ENCODE peak calls at places on chromosomes 16 and 17, in five cellular contexts. Q is GM12878, B is K562, E is H1, G is HCT116. R is an unnamed sample.

GRCh38 chr17:15782809-15783208 is 50.7 kb downstream of the TBC1D26 start:
- DNase-seq in Q (no peak), B (no peak), E (no peak), G (no peak), R (no peak)

GRCh38 chr17:81868674-81869220 is 2.4 kb downstream of the ARHGDIA start:
- DNase-seq in Q (no peak), B (peak), E (no peak), G (peak), R (peak)

GRCh38 chr16:86669937-86670772 is 91.8 kb downstream of the FOXL1 start:
- DNase-seq in Q (no peak), B (no peak), E (no peak), G (no peak), R (no peak)

GRCh38 chr16:81632392-81633146 is 146.5 kb upstream of the PLCG2 start:
- DNase-seq in Q (no peak), B (peak), E (no peak), G (peak), R (no peak)

GRCh38 chr17:18141210-18141803 is 32.8 kb downstream of the MYO15A start:
- DNase-seq in Q (no peak), B (peak), E (peak), G (no peak), R (peak)

GRCh38 chr16:3135120-3135715 is 389 bp downstream of the ZNF213 start:
- DNase-seq in Q (no peak), B (no peak), E (no peak), G (no peak), R (no peak)

GRCh38 chr17:9232591-9233270 is 211.4 kb downstream of the NTN1 start:
- DNase-seq in Q (no peak), B (no peak), E (no peak), G (no peak), R (no peak)

GRCh38 chr17:5344914-5345313 is 62.8 kb downstream of the RABEP1 start:
- DNase-seq in Q (no peak), B (no peak), E (no peak), G (no peak), R (no peak)

GRCh38 chr17:41547378-41547841 is 19.3 kb upstream of the KRT19 start:
- DNase-seq in Q (no peak), B (no peak), E (no peak), G (peak), R (no peak)

GRCh38 chr17:2075336-2076056 is 20.6 kb downstream of the HIC1 start:
- DNase-seq in Q (no peak), B (no peak), E (no peak), G (no peak), R (no peak)

GRCh38 chr16:31253642-31254045 is 6.1 kb upstream of the ITGAM start:
- DNase-seq in Q (no peak), B (peak), E (no peak), G (no peak), R (peak)

GRCh38 chr17:67068999-67069398 is 24.6 kb downstream of the CACNG1 start:
- DNase-seq in Q (no peak), B (no peak), E (no peak), G (no peak), R (no peak)

GRCh38 chr17:81429813-81430510 is 34.7 kb downstream of the BAHCC1 start:
- DNase-seq in Q (no peak), B (no peak), E (no peak), G (no peak), R (no peak)

GRCh38 chr17:6938637-6939036 is 57.2 kb upstream of the ALOX12 start:
- DNase-seq in Q (peak), B (no peak), E (no peak), G (no peak), R (no peak)
- TF ChIP-seq SRF in Q (no peak), B (no peak), E (no peak), G (no peak), R (no peak)

GRCh38 chr16:89949121-89949742 is 677 bp downstream of the DEF8 start:
- DNase-seq in Q (no peak), B (no peak), E (no peak), G (no peak), R (no peak)
- TF ChIP-seq SRF in Q (no peak), B (no peak), E (no peak), G (no peak), R (no peak)

DNA sequence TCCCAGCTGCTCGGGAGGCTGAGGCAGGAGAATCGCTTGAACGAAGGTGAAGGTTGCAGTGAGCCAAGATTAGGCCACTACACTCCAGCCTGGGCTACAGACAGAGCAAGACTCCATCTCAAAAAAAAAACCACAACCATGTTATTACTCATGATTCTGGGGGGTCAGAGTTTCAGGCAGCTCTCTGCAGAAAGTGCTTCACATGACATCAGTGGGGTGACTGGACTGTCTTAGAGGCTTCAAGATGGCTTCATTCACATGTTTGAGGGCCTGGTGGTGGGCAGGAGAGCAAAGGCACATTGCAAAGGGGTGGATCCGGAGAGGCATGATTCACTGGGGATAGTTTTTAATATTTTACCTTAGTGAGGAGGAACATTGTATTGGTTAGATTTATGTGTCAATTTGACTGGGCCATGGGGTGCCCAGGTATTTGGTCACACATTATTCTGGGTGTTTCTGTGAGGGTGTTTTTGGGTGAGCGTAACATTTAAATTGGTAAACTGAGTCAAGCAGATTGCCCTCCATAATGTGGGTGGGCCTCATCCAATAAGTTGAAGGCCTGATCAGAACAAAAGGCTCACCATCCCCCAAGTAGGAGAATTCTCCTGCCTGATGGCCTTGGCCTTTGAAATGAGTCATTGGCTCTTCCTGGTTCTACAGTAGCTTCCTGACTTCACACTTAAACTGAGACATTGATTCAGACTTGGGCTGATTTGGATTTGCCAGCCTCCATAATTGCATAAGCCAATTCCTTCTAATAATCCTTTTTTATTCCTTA is 109.8 kb downstream of the GOSR1 start:
- DNase-seq in Q (no peak), B (no peak), E (no peak), G (no peak), R (peak)
- TF ChIP-seq SRF in Q (no peak), B (no peak), E (no peak), G (no peak), R (no peak)

GRCh38 chr16:12815361-12815760 is 11.7 kb upstream of the CPPED1 start:
- DNase-seq in Q (no peak), B (no peak), E (no peak), G (no peak), R (peak)

GRCh38 chr16:12818331-12818730 is 14.6 kb upstream of the CPPED1 start:
- DNase-seq in Q (no peak), B (no peak), E (no peak), G (no peak), R (no peak)

DNA sequence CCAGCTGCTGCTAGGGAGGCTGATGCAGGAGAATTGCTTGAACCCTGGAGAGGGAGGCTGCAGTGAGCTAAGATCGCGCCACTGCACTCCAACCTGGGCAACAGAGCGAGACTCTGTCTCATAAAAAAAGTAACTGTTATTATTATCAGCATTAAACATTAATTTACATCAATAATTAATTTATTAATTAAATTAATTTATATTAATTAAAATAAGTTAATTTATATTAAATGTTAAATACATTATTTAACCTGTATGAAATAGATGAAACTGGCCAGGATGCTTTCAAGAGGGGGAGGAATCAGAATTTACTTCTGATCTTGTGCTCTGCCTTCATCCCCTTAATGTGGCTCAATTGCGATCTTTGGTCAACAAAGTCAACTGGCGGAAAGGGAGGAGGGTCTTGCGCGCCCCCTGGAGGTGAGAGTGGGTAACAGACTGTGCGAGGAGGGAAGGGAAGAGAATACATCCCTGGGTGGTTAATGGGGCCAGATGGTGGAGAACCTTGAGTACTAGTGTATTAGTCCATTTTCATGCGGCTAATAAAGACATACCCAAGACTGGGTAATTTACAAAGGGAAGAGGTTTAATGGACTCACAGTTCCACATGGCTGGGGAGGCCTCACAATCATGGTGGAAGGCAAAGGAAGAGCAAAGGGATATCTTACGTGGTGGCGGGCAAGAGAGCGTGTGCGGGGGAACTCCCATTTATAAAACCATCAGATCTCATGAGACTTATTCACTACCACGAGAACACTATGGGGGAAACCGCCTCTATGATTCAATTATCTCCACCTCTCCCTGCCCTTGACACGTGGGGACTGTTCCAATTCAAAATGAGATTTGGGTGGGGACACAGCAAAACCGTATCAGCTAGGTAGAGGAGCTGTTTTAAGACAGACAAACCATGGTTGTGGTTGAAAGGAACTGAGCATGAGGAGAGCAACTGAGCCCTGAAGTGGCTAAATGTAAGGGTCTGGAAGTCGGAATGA is 15.7 kb upstream of the CPPED1 start:
- DNase-seq in Q (peak), B (peak), E (peak), G (peak), R (peak)
- TF ChIP-seq SRF in Q (no peak), B (no peak), E (no peak), G (no peak), R (no peak)

GRCh38 chr16:35741546-35741945 is 2282.1 kb downstream of the TP53TG3F start:
- DNase-seq in Q (no peak), B (no peak), E (no peak), G (no peak), R (no peak)
- TF ChIP-seq SRF in Q (no peak), B (no peak), E (no peak), G (no peak), R (no peak)

DNA sequence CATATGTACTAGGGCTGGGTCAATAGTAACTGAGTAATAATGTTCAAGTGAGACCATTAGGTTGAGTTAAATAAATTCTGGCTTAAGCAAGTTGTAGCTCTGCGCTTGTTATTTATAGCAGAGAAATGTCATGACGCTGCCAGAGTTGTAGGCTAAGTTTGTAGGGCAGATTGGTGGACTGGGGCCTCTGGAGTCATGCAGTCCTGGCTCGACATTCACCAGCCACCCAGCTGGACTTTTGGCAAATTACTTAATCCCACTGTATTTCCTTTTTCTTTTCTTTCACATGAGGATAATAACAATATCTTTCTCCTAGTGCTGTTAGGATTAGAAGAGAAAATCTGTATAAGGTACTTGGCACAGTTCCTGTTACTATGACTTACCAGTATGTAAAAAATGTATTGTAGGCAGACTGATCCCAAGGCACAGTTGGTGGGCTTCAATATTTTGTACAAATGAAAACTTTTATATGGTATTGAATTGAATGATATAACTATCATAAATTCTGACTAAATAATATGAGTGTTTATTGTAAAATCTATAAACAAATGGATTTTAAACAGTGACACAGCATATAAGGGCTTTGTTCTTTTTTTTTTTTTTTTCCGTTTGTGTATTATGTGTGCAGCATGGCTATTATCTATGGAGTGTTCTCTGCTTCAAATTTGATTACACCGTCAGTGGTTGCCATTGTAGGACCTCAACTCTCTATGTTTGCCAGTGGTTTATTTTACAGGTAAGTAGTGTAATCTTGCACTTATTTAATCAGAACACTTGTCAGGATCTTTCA is 2.6 kb downstream of the MFSD11 start:
- DNase-seq in Q (no peak), B (no peak), E (no peak), G (no peak), R (no peak)
- TF ChIP-seq SRF in Q (no peak), B (no peak), E (no peak), G (no peak), R (no peak)

DNA sequence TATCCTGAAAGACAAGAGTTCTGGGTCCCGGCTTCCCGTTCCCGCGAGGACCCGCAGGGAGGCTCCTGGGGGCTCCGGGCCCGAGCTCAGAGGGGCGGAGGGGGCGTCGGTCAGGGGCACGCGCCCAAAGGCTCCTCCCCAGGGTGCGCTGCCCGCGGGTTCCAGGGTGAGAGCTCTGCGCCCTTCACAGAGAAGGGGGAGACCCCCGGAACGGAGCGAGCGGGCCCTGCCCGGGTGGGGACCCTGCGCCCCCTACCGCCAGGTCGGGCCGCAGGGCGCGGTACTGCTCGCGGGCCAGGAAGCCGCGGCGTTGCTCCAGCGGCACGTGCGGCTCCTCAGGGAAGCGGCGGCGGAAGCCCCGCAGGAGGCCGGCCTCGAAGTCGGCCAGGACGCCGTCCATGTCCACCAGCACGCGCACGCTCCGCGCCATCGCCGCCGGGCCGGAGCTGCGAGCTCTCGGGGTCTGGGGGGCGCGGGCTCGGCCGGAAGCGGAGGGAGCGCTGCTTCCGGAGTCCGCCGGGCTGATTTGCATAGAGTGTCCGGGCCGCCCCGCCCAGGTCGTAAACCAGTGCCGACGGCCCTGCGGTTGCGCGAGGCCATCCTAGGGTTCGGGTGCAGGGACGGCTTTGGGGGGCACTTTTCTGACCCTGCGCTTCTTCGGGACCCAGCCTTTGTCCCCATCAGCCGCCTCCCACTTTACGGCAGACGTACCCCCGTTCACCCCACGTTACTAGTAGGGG is at the start of gene NT5C:
- DNase-seq in Q (no peak), B (peak), E (peak), G (no peak), R (peak)
- TF ChIP-seq SRF in Q (no peak), B (no peak), E (no peak), G (no peak), R (no peak)

DNA sequence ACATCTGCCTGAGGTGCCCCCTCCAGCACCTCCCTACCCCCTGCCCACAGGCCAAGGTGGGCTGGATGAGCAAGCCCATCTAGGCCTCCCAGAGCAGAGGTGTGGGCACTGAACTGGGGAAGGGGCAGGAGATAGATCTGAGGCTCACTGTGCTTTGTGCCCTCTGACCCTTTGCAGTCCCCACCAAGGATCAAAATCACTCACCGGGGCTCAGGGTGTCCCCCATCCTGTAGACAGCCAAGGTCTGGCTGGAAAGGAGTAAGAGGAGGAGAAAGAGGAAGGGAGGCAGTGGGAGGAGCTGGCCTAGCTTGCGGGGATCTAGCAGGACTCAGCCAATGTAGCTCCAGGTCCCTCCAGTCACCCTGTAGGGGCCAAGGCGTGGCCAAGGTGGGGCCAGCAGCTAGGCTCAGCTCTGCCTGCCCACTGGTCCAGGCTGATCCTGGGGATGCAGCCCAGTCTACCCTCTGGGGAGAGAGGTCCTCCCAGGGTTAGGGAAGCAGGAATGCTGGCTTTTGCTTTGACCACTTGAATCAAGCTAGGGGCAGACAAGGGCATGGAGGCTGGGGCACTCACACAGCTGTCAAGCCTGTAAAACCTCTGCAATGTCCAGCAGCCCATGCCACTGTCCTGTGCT is 1.8 kb downstream of the SLC12A4 start:
- DNase-seq in Q (no peak), B (peak), E (no peak), G (peak), R (peak)
- TF ChIP-seq SRF in Q (no peak), B (no peak), E (no peak), G (no peak), R (no peak)

DNA sequence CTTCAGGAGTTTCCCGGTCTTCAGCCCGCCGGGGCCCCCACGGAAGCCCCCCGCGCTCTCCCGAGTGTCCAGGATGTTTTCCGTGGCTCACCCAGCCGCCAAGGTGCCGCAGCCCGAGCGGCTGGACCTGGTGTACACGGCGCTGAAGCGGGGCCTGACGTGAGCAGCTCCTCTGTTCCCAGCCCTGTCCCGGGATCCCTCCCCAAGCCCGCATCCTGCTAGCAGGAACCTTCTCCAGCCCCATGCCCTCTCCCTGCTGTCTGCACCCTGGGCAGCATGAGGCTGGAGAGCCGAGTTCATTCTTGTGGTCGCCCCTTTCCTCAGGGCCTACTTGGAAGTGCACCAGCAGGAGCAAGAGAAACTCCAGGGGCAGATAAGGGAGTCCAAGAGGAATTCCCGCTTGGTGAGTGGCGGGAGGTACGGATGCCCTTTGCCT is 10.1 kb downstream of the RIPOR1 start:
- DNase-seq in Q (no peak), B (no peak), E (peak), G (no peak), R (no peak)
- TF ChIP-seq SRF in Q (no peak), B (no peak), E (no peak), G (no peak), R (no peak)